ENCODE peak calls at places on chromosomes 7 and 10, in four cellular contexts. L is fibroblast of the aortic adventitia, V is transverse colon, C is AG09309. U is an unnamed sample.

GRCh38 chr7:43700646-43701501 is 28.4 kb downstream of the COA1 start:
- DNase-seq in C (no peak), L (no peak), V (no peak), U (no peak)

GRCh38 chr10:114498413-114499111 is 94.3 kb upstream of the AFAP1L2 start:
- DNase-seq in L (no peak), V (no peak), C (no peak), U (peak)

GRCh38 chr7:28688651-28689050 is 269.5 kb downstream of the TRIL start:
- DNase-seq in L (peak), V (no peak), C (peak), U (no peak)

GRCh38 chr10:120456626-120457430 is at the start of gene PLPP4:
- DNase-seq in C (no peak), V (no peak), L (peak), U (peak)

GRCh38 chr10:21811245-21811585 is 192.3 kb downstream of the DNAJC1 start:
- DNase-seq in C (no peak), V (no peak), L (peak), U (no peak)

GRCh38 chr7:79286181-79286580 is 167.3 kb downstream of the MAGI2 start:
- DNase-seq in C (no peak), V (no peak), L (no peak), U (no peak)

GRCh38 chr10:21696302-21696701 is 162.3 kb downstream of the MLLT10 start:
- DNase-seq in L (no peak), V (no peak), C (no peak), U (no peak)

GRCh38 chr7:108093903-108094302 is 36.3 kb downstream of the LAMB4 start:
- DNase-seq in C (no peak), V (no peak), L (peak), U (no peak)

GRCh38 chr10:26408858-26409494 is 29.2 kb upstream of the APBB1IP start:
- DNase-seq in V (no peak), L (no peak), C (no peak), U (no peak)

GRCh38 chr7:75756340-75757297 is 15.4 kb downstream of the CCL26 start:
- DNase-seq in C (no peak), V (no peak), L (peak), U (peak)

GRCh38 chr7:134432296-134433152 is 26.4 kb downstream of the AKR1B1 start:
- DNase-seq in C (peak), L (peak), V (peak), U (peak)

GRCh38 chr7:138434458-138435093 is 25.5 kb upstream of the TRIM24 start:
- DNase-seq in L (no peak), V (no peak), C (no peak), U (no peak)

GRCh38 chr10:36114141-36114540 is 472.0 kb upstream of the FZD8 start:
- DNase-seq in V (no peak), L (no peak), C (no peak), U (no peak)

GRCh38 chr7:3922175-3922635 is 621.2 kb downstream of the SDK1 start:
- DNase-seq in V (peak), L (peak), C (peak), U (no peak)

GRCh38 chr7:1945558-1945957 is 275.5 kb downstream of the ELFN1 start:
- DNase-seq in V (no peak), C (no peak), L (no peak), U (no peak)

GRCh38 chr7:46586406-46586805 is 665.3 kb upstream of the IGFBP3 start:
- DNase-seq in C (no peak), V (no peak), L (peak), U (no peak)

GRCh38 chr7:112204776-112205347 is 1.3 kb downstream of the DOCK4 start:
- DNase-seq in L (peak), C (no peak), V (no peak), U (peak)

GRCh38 chr7:140656548-140657515 is 15.9 kb upstream of the ADCK2 start:
- DNase-seq in L (peak), C (no peak), V (peak), U (peak)

GRCh38 chr7:151895695-151896485 is 19.0 kb upstream of the PRKAG2 start:
- DNase-seq in C (no peak), L (no peak), V (no peak), U (no peak)

GRCh38 chr10:42836771-42837468 is 54.3 kb downstream of the BMS1 start:
- DNase-seq in V (peak), C (no peak), L (peak), U (peak)

GRCh38 chr7:79512269-79512668 is 58.8 kb upstream of the MAGI2 start:
- DNase-seq in V (no peak), L (peak), C (no peak), U (no peak)

GRCh38 chr10:130805635-130806030 is 505.9 kb downstream of the TCERG1L start:
- DNase-seq in L (no peak), V (no peak), C (no peak), U (peak)

GRCh38 chr10:79178614-79179403 is 110.0 kb downstream of the ZMIZ1 start:
- DNase-seq in V (no peak), L (peak), C (peak), U (no peak)

GRCh38 chr10:5563991-5564536 is 39.3 kb downstream of the CALML3 start:
- DNase-seq in L (no peak), C (no peak), V (peak), U (no peak)

GRCh38 chr10:6743291-6743849 is 163.3 kb upstream of the PRKCQ start:
- DNase-seq in L (no peak), V (no peak), C (no peak), U (no peak)

GRCh38 chr7:26083113-26083512 is 68.9 kb upstream of the NFE2L3 start:
- DNase-seq in C (no peak), L (no peak), V (no peak), U (no peak)

GRCh38 chr7:106047818-106048490 is 64.2 kb downstream of the SYPL1 start:
- DNase-seq in C (no peak), L (no peak), V (no peak), U (no peak)

GRCh38 chr7:13945670-13946069 is 43.8 kb downstream of the ETV1 start:
- DNase-seq in V (no peak), L (peak), C (peak), U (no peak)

GRCh38 chr7:39353615-39354376 is 212.4 kb upstream of the YAE1 start:
- DNase-seq in L (peak), V (peak), C (no peak), U (no peak)

GRCh38 chr7:27346531-27347260 is 104.1 kb downstream of the EVX1 start:
- DNase-seq in V (peak), C (peak), L (peak), U (no peak)

GRCh38 chr7:134246347-134246746 is 70.4 kb downstream of the SLC35B4 start:
- DNase-seq in C (no peak), L (no peak), V (no peak), U (no peak)

GRCh38 chr10:1737222-1738061 is at the start of gene ADARB2:
- DNase-seq in C (no peak), V (no peak), L (no peak), U (peak)

GRCh38 chr7:86002858-86003257 is 640.9 kb upstream of the GRM3 start:
- DNase-seq in C (no peak), V (no peak), L (no peak), U (no peak)

GRCh38 chr7:6558837-6559236 is 7.6 kb upstream of the GRID2IP start:
- DNase-seq in L (peak), C (peak), V (peak), U (no peak)

GRCh38 chr7:108239501-108240225 is 109.5 kb upstream of the LAMB4 start:
- DNase-seq in V (no peak), L (no peak), C (no peak), U (no peak)

GRCh38 chr7:6624246-6624611 is 8.8 kb downstream of the ZNF853 start:
- DNase-seq in C (no peak), V (no peak), L (no peak), U (no peak)

GRCh38 chr10:126538439-126539140 is 131.9 kb downstream of the C10orf90 start:
- DNase-seq in L (no peak), C (no peak), V (no peak), U (no peak)

GRCh38 chr10:43852644-43853214 is 204.0 kb upstream of the ZNF32 start:
- DNase-seq in C (no peak), V (no peak), L (no peak), U (no peak)

GRCh38 chr7:47886412-47886811 is 61.9 kb downstream of the PKD1L1 start:
- DNase-seq in C (no peak), L (no peak), V (no peak), U (no peak)

GRCh38 chr7:47887016-47887640 is 61.1 kb downstream of the PKD1L1 start:
- DNase-seq in C (no peak), V (no peak), L (no peak), U (no peak)

GRCh38 chr7:47884675-47885074 is 63.6 kb downstream of the PKD1L1 start:
- DNase-seq in C (no peak), V (no peak), L (no peak), U (no peak)

GRCh38 chr7:47882635-47883034 is 65.6 kb downstream of the PKD1L1 start:
- DNase-seq in L (no peak), C (no peak), V (no peak), U (no peak)

GRCh38 chr7:47885309-47886000 is 62.8 kb downstream of the PKD1L1 start:
- DNase-seq in V (no peak), L (no peak), C (no peak), U (no peak)
- TF ChIP-seq CTCF in V (no peak), L (no peak), C (no peak), U (no peak)

GRCh38 chr10:71064413-71065118 is 147.8 kb upstream of the UNC5B start:
- DNase-seq in C (no peak), L (no peak), V (no peak), U (no peak)
- TF ChIP-seq CTCF in C (no peak), L (peak), V (no peak), U (no peak)

GRCh38 chr10:37263304-37263703 is 137.9 kb downstream of the ANKRD30A start:
- DNase-seq in V (no peak), C (no peak), L (no peak), U (no peak)
- TF ChIP-seq CTCF in V (no peak), C (no peak), L (no peak), U (no peak)

GRCh38 chr10:103696094-103696410 is 159.3 kb downstream of the SH3PXD2A start:
- DNase-seq in C (no peak), L (no peak), V (no peak), U (no peak)

GRCh38 chr10:103695584-103696005 is 159.8 kb downstream of the SH3PXD2A start:
- DNase-seq in C (peak), V (peak), L (peak), U (no peak)

GRCh38 chr10:103697787-103698186 is 157.6 kb downstream of the SH3PXD2A start:
- DNase-seq in C (no peak), V (no peak), L (no peak), U (no peak)

GRCh38 chr10:103698266-103698665 is 157.1 kb downstream of the SH3PXD2A start:
- DNase-seq in C (no peak), L (no peak), V (no peak), U (no peak)

GRCh38 chr10:103696411-103697145 is 158.8 kb downstream of the SH3PXD2A start:
- DNase-seq in V (peak), L (peak), C (peak), U (peak)
- TF ChIP-seq CTCF in V (peak), L (peak), C (peak), U (peak)

GRCh38 chr10:117074621-117075020 is 63.4 kb downstream of the VAX1 start:
- DNase-seq in L (no peak), C (no peak), V (peak), U (no peak)
- TF ChIP-seq CTCF in L (no peak), C (no peak), V (peak), U (no peak)

DNA sequence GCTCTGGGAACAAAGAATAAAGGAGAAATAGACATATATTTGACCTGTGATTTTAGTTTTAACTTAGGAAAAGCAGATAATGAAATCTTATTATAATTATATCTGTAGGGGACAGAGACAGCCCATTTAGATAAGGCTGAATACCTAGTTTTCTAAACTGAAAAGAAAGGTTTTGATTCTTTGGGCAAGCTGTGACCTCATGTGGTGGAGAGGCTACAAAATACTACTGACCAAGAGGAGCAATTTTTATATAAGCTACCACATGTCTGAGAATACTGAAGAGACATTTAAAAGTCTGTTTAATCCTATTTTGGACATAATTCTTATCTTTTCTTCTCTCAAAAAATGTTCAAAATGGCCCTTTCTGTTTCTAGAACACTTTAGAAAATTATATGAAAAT is 271.0 kb downstream of the MTERF1 start:
- DNase-seq in V (no peak), L (peak), C (no peak), U (no peak)
- TF ChIP-seq CTCF in V (no peak), L (no peak), C (peak), U (no peak)

DNA sequence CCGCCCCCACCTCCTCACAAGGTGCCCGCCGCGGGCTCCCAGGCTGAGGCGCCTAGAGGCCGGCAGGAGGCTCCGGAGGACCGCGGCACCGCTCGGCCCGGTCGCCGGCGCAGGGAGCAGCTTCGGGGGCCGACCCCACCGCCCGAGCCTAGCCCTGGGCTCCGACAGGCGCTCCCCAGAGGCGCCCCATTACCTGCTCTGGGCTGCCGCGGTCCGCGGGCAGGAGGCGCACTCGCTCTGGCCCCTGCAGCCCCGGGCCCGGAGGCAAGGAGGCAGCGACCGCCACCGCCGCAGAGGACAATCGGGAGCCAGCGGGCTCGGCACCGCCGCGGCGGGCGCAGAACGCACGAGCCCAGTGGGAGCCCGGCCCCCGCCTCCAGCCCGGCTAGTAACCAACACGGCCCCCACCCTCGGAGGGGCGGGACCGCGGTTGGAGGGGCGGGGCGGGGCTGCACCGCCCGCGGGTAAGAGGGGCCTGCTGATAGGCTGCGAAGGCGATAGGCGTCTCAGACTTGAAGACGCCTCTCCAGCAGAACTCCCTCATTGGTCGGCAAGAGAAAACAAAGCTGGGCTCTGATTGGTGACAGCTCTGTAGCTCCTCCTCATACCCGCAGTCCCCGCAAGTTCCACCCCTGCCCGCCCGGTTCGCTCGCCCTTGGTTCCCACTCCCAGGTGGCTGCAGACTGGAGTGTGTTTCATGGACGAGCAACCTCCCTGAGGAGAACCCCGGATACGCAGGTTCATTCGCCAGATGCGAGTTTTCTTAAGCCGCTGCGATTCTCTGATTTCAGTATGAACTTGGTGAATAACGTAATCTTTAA is at the start of gene MPP7:
- DNase-seq in V (peak), L (peak), C (peak), U (peak)
- TF ChIP-seq CTCF in V (peak), L (peak), C (peak), U (peak)

DNA sequence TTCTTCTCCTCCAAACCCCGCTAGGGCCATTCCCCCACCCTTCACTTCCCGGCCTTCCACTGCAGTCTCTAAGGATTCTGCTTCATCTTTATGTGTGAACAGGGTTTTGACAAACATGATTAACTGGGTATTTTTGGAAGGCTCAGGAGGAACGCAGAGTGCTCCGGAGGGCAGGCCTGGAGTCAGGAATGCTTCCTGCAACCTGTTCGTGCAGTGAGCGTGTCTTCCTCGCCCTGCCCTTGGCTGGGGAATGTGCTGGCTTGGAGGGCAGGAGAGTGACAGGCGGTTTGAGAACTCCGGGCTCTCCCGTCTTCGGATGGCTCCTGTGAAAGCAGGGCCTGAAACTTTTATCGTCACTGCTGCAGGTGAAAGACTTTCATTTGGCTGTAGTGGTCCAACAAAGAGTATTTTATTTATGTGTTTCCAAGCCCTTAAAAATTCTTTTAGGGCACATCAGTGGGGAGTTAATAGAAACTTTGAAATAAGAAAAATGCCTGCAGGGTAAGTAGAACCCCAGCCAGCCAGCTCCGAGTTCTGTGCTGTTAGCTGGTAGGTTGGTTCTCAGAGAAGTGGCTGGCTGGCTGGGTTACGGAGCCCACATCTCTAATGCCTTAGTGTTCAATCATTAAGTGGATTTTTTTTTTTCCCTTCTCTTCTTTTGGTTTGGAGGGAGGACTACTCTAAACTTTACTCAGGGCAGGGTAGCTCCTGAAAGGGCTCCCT is 51.0 kb downstream of the TCF7L2 start:
- DNase-seq in L (no peak), V (peak), C (no peak), U (no peak)
- TF ChIP-seq CTCF in L (peak), V (no peak), C (no peak), U (no peak)

U was measured in GM13977.